ENCODE peak calls at places on chromosomes 7 and 10, in nine cellular contexts. Y is glutamatergic neuron, Z is MCF 10A, E is neural crest cell, L is coronary artery, H is AG10803, K is esophagus muscularis mucosa, W is endothelial cell, M is GM12865. J is an unnamed sample.

GRCh38 chr7:30646154-30646553 is 36.1 kb downstream of the CRHR2 start:
- DNase-seq in Y (no peak), Z (no peak), E (no peak), L (no peak), H (no peak), K (peak; percentile 90), W (no peak), M (no peak), J (no peak)

GRCh38 chr7:120743128-120743527 is 114.8 kb downstream of the TSPAN12 start:
- DNase-seq in Y (no peak), Z (no peak), E (no peak), L (no peak), H (no peak), K (no peak), W (no peak), M (no peak), J (peak; percentile 15)

GRCh38 chr7:130446285-130446684 is 5.5 kb upstream of the CEP41 start:
- DNase-seq in Y (no peak), Z (no peak), E (no peak), L (no peak), H (no peak), K (no peak), W (no peak), M (peak; percentile 44), J (no peak)

GRCh38 chr10:9243861-9244515 is 1189.5 kb downstream of the GATA3 start:
- DNase-seq in Y (no peak), Z (no peak), E (no peak), L (no peak), H (no peak), K (no peak), W (no peak), M (no peak), J (no peak)

GRCh38 chr7:127383123-127383835 is 9.2 kb downstream of the ZNF800 start:
- DNase-seq in Y (no peak), Z (peak; percentile 46), E (no peak), L (no peak), H (no peak), K (no peak), W (no peak), M (no peak), J (no peak)

GRCh38 chr7:52502281-52502680 is 533.2 kb upstream of the POM121L12 start:
- DNase-seq in Y (no peak), Z (no peak), E (no peak), L (no peak), H (no peak), K (no peak), W (no peak), M (no peak), J (no peak)

GRCh38 chr7:16589895-16590294 is 55.7 kb downstream of the ANKMY2 start:
- DNase-seq in Y (no peak), Z (no peak), E (no peak), L (no peak), H (peak; percentile 6), K (no peak), W (no peak), M (no peak), J (no peak)

GRCh38 chr7:94247970-94248369 is 146.7 kb upstream of the COL1A2 start:
- DNase-seq in Y (no peak), Z (no peak), E (no peak), L (no peak), H (no peak), K (no peak), W (no peak), M (no peak), J (no peak)

GRCh38 chr7:151608031-151608551 is 88.4 kb upstream of the RHEB start:
- DNase-seq in Y (no peak), Z (peak; percentile 65), E (no peak), L (no peak), H (no peak), K (no peak), W (no peak), M (no peak), J (no peak)

GRCh38 chr10:99682752-99683151 is 23.4 kb downstream of the ENTPD7 start:
- DNase-seq in Y (no peak), Z (peak; percentile 67), E (no peak), L (no peak), H (no peak), K (no peak), W (no peak), M (peak; percentile 5), J (no peak)

GRCh38 chr10:125536236-125536635 is 146.7 kb downstream of the TEX36 start:
- DNase-seq in Y (no peak), Z (no peak), E (no peak), L (no peak), H (no peak), K (no peak), W (no peak), M (no peak), J (no peak)

GRCh38 chr7:20798081-20798693 is 11.5 kb upstream of the SP8 start:
- DNase-seq in Y (peak; percentile 67), Z (peak; percentile 57), E (peak; percentile 45), L (no peak), H (peak; percentile 10), K (no peak), W (no peak), M (peak; percentile 69), J (peak; percentile 71)

GRCh38 chr7:69349291-69349690 is 249.0 kb upstream of the AUTS2 start:
- DNase-seq in Y (no peak), Z (no peak), E (no peak), L (no peak), H (no peak), K (no peak), W (no peak), M (no peak), J (no peak)

GRCh38 chr10:120810298-120810697 is 40.9 kb upstream of the WDR11 start:
- DNase-seq in Y (no peak), Z (no peak), E (no peak), L (no peak), H (no peak), K (no peak), W (peak; percentile 17), M (no peak), J (no peak)

GRCh38 chr7:22549051-22549450 is 49.1 kb upstream of the STEAP1B start:
- DNase-seq in Y (no peak), Z (no peak), E (no peak), L (no peak), H (no peak), K (no peak), W (no peak), M (no peak), J (no peak)

GRCh38 chr7:22551768-22552513 is 52.0 kb upstream of the STEAP1B start:
- DNase-seq in Y (no peak), Z (no peak), E (no peak), L (no peak), H (no peak), K (no peak), W (no peak), M (peak; percentile 88), J (no peak)

GRCh38 chr7:22549667-22550513 is 49.9 kb upstream of the STEAP1B start:
- DNase-seq in Y (peak; percentile 78), Z (peak; percentile 45), E (peak; percentile 34), L (no peak), H (no peak), K (peak; percentile 91), W (peak; percentile 84), M (peak; percentile 40), J (peak; percentile 90)

GRCh38 chr7:22548313-22548712 is 48.3 kb upstream of the STEAP1B start:
- DNase-seq in Y (no peak), Z (no peak), E (no peak), L (no peak), H (no peak), K (no peak), W (no peak), M (no peak), J (no peak)

GRCh38 chr7:22550514-22551010 is 50.6 kb upstream of the STEAP1B start:
- DNase-seq in Y (no peak), Z (no peak), E (no peak), L (no peak), H (no peak), K (no peak), W (no peak), M (no peak), J (no peak)
- TF ChIP-seq CTCF in Y (no peak), Z (no peak), E (peak; percentile 3), L (no peak), H (no peak), K (no peak), W (no peak), M (no peak), J (peak; percentile 7)

DNA sequence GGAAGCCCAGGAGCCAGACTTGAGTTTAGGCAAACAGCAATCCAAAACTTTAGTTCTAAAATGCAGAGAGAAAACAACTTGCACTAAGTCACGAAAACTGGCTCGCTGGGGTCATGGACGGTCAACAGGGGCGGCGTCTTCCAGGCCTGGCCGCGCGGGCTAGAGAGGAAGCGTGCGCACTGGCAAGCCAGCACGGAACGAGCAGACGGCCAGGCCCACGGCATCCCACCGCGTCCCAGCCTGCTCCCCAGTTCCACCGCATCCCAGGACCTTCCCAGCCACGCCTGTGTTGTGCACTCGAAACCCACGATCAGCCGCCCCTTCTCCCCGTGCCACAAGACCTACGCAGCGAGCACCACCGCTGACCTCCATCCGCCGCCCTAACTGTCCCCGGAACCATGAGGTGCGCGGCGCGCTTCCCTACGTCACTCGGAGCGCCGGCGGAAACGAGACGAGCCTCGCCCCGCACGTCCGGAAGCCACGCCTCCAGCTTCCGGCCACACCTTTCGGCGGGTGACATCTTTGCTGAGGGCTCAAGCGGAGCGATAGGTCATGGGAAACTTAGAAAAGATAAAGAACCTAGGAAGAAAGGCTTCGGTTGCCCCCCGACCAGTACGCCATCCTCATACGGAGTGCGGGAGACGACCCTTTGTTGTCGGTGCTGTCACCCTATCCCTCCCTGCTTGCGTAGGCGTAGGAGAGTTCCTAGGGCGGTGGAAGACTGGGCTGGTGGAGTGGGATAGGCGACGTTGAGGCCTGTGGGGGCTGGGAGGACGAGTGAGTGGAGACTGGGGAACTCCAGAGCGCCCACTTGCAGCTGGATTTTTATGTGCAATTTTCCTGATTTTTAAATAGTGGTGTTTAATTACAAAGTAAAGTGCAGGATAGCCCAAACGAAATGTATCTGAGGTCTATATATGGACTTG is at the start of gene TBRG4:
- DNase-seq in Y (peak; percentile 96), Z (peak; percentile 94), E (peak; percentile 87), L (peak; percentile 95), H (peak; percentile 90), K (peak; percentile 98), W (peak; percentile 89), M (peak; percentile 96), J (peak; percentile 98)
- TF ChIP-seq CTCF in Y (no peak), Z (no peak), E (peak; percentile 53), L (no peak), H (peak; percentile 54), K (peak; percentile 30), W (no peak), M (peak; percentile 17), J (peak; percentile 21)

DNA sequence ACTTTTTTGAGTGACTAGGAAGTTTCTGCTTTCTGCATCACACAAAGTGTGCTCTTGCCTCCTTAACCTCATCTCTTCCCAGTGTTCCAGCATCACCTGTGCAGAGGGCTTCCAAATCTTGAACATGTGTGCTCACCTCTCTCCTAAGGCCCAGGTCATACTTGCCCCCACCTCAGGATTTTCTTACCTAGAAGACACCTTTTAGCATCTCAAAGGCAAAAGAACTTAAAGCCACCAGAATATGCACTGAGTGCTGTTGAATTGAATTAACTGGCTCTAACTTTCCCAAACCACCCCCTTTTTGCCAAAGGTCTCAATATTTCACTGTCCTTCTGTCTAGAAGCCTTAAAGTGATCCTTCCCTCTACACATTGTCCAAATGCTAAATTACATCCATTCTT is 66.5 kb downstream of the SRI start:
- DNase-seq in Y (no peak), Z (no peak), E (no peak), L (no peak), H (no peak), K (no peak), W (no peak), M (no peak), J (no peak)
- TF ChIP-seq CTCF in Y (no peak), Z (no peak), E (no peak), L (no peak), H (no peak), K (no peak), W (no peak), M (no peak), J (no peak)

GRCh38 chr7:142434666-142435174 is 176.9 kb upstream of the PRSS58 start:
- DNase-seq in Y (no peak), Z (no peak), E (no peak), L (no peak), H (no peak), K (no peak), W (no peak), M (no peak), J (no peak)
- TF ChIP-seq CTCF in Y (no peak), Z (no peak), E (no peak), L (no peak), H (no peak), K (no peak), W (no peak), M (no peak), J (no peak)

J was measured in Calu3.